ENCODE peak calls at places on chromosomes 6 and 20, in eight cellular contexts. I, G, C, T, W, Z, H and V are unnamed samples.

GRCh38 chr6:140050232-140050995 is 676.0 kb upstream of the CITED2 start:
- DNase-seq in W (no peak), H (no peak), T (no peak), G (peak; percentile 21), C (no peak), I (peak; percentile 24), Z (no peak), V (no peak)

GRCh38 chr20:21145424-21145823 is 19.5 kb downstream of the KIZ start:
- DNase-seq in T (no peak), H (no peak), G (no peak), Z (no peak), C (no peak), I (no peak), W (no peak), V (no peak)

GRCh38 chr6:134657751-134658522 is 292.0 kb downstream of the ALDH8A1 start:
- DNase-seq in W (no peak), C (no peak), T (no peak), I (no peak), H (no peak), Z (peak; percentile 28), G (no peak), V (no peak)

GRCh38 chr6:157946865-157947532 is 34.7 kb upstream of the SYNJ2 start:
- DNase-seq in H (no peak), Z (peak; percentile 3), T (no peak), W (no peak), I (peak; percentile 83), G (peak; percentile 45), C (peak; percentile 45), V (peak; percentile 33)

GRCh38 chr6:137708481-137708880 is 158.6 kb upstream of the TNFAIP3 start:
- DNase-seq in I (no peak), W (no peak), Z (no peak), H (no peak), C (no peak), G (no peak), T (no peak), V (no peak)

GRCh38 chr20:63056236-63057132 is 49.7 kb upstream of the BHLHE23 start:
- DNase-seq in C (peak; percentile 43), I (peak; percentile 35), T (no peak), Z (no peak), W (no peak), G (peak; percentile 83), H (no peak), V (peak; percentile 53)

GRCh38 chr6:35494161-35494563 is 2.7 kb downstream of the TEAD3 start:
- DNase-seq in Z (no peak), T (peak; percentile 15), C (no peak), G (peak; percentile 66), W (no peak), I (peak; percentile 40), H (no peak), V (no peak)

GRCh38 chr6:163991326-163991725 is 576.8 kb downstream of the QKI start:
- DNase-seq in H (no peak), G (no peak), W (no peak), C (no peak), I (no peak), T (no peak), Z (no peak), V (no peak)

GRCh38 chr6:140779991-140780596 is 1352.6 kb upstream of the GJE1 start:
- DNase-seq in W (no peak), T (no peak), H (no peak), Z (no peak), G (no peak), C (no peak), I (no peak), V (no peak)

GRCh38 chr6:138467901-138468300 is 31.4 kb downstream of the NHSL1 start:
- DNase-seq in W (no peak), T (no peak), I (no peak), H (no peak), C (no peak), G (no peak), Z (no peak), V (no peak)

GRCh38 chr6:163820171-163820570 is 405.7 kb downstream of the QKI start:
- DNase-seq in Z (no peak), I (no peak), W (no peak), T (no peak), C (no peak), G (no peak), H (no peak), V (no peak)

GRCh38 chr6:73451166-73452106 is 661 bp downstream of the CGAS start:
- DNase-seq in C (peak; percentile 84), T (peak; percentile 64), Z (no peak), H (peak; percentile 24), G (peak; percentile 70), W (no peak), I (peak; percentile 35), V (peak; percentile 29)

GRCh38 chr6:6131492-6132109 is 124.9 kb upstream of the NRN1 start:
- DNase-seq in I (no peak), C (peak; percentile 69), W (no peak), G (peak; percentile 92), T (no peak), H (no peak), Z (peak; percentile 54), V (peak; percentile 23)

GRCh38 chr6:166259296-166259977 is 48.8 kb downstream of the PRR18 start:
- DNase-seq in W (no peak), T (no peak), C (peak; percentile 45), G (peak; percentile 27), I (peak; percentile 55), Z (no peak), H (no peak), V (no peak)